ENCODE peak calls at places on chromosomes 2 and 18, in four cellular contexts. Z, O, X and L are unnamed samples.

GRCh38 chr2:167986223-167986622 is 261.2 kb downstream of the STK39 start:
- DNase-seq in O (no peak), X (no peak), Z (no peak), L (no peak)

GRCh38 chr18:62531078-62531477 is 8.3 kb downstream of the ZCCHC2 start:
- DNase-seq in O (no peak), Z (no peak), X (no peak), L (no peak)

GRCh38 chr2:236162804-236163482 is 5.2 kb downstream of the GBX2 start:
- DNase-seq in O (no peak), Z (no peak), X (no peak), L (no peak)

GRCh38 chr2:127128508-127128907 is 21.6 kb upstream of the BIN1 start:
- DNase-seq in O (no peak), X (no peak), Z (peak), L (peak)

GRCh38 chr2:241359481-241360045 is 3.5 kb downstream of the FARP2 start:
- DNase-seq in X (peak), Z (no peak), O (no peak), L (no peak)

GRCh38 chr2:107001964-107002696 is 116.2 kb upstream of the ST6GAL2 start:
- DNase-seq in Z (no peak), X (no peak), O (no peak), L (no peak)

GRCh38 chr18:40867452-40867851 is 1087.6 kb upstream of the PIK3C3 start:
- DNase-seq in Z (no peak), X (no peak), O (no peak), L (no peak)

GRCh38 chr2:36343601-36344000 is 12.0 kb upstream of the CRIM1 start:
- DNase-seq in X (no peak), Z (no peak), O (no peak), L (no peak)

GRCh38 chr2:23988371-23988770 is 21.5 kb upstream of the MFSD2B start:
- DNase-seq in X (peak), Z (no peak), O (no peak), L (no peak)

GRCh38 chr2:25219621-25220020 is 51.2 kb upstream of the POMC start:
- DNase-seq in O (no peak), Z (no peak), X (no peak), L (no peak)

GRCh38 chr2:118032169-118033013 is 18.5 kb upstream of the CCDC93 start:
- DNase-seq in Z (no peak), O (peak), X (peak), L (peak)

GRCh38 chr2:215460682-215461081 is 24.8 kb upstream of the FN1 start:
- DNase-seq in Z (no peak), O (no peak), X (peak), L (no peak)

DNA sequence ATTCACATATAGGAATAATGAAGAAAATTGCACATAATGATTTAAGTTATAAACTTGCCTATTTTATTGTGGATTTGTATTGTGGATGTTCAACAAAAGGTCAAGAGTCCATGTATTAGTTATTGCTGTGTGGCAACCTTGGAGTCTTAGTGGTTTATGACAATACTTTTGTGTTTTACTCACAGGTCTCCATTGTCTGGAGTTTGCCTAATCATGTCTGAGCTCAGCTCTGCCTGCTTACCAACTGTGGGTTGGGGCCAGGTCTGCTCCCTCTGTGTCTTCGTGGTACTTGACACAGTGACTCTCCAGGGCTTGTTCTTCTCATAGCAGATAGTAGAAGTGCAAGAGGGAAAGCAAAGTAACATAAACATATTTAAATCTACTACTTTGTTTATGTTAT is 382.5 kb downstream of the CBLN2 start:
- DNase-seq in Z (no peak), O (no peak), X (no peak), L (no peak)
- TF ChIP-seq FOXK2 in Z (no peak), O (no peak), X (no peak), L (no peak)

DNA sequence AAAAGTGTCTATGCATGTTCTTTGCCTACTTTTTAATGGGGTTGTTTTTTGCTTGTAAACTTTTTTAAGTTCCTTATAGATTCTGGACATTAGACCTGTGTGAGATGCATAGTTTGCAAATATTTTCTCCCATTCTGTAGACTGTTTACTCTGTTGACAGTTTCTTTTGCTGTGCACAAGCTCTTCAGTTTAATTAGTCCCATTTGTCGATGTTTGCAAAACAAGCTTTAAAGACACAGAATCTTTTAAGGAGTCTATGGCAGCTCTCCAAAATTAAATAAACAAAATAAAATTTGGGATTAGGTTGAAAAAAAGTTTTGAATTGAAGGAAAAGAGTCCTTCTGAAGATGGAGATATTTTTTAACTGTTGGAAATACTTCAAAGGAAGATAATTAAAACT is 88.7 kb downstream of the MAP3K20 start:
- DNase-seq in Z (no peak), X (no peak), O (no peak), L (no peak)
- TF ChIP-seq FOXK2 in Z (no peak), X (no peak), O (no peak), L (no peak)

DNA sequence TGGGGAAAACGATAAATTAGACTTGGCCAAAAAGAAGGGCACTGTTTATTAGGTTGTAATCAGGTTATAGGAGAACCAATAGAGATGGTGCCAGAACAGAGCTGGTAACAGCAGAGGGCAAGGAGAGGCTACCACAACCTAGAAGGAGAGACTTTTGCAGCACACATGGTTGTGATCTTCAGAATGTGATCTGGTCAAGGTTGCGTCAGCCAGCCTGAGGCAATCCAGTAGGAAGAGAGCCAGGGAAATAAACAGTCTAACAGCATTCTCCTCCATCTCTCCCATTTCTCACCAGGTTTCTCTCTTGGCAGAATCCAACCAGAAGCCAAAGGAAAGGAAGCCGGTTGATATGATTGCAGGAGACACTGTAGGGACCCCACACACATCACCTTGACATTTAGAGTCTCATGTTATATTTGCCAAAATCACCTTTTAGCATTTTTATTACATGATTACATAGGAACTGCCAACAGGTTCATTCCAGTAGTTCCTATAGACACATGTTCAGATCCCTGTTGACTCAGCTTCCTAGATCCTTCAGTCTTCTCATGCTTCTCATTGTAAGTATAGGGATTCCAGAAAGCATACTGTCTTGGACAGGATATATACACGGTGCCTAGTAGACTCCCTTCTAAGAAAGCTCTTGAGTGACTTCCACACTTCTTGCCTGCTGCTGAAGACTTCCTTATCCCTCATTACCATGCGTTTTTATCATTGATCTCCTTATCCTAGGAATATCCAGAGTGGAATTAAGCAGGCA is 17.6 kb upstream of the SPATS2L start:
- DNase-seq in Z (no peak), O (no peak), X (no peak), L (no peak)
- TF ChIP-seq FOXK2 in Z (no peak), O (no peak), X (no peak), L (no peak)

GRCh38 chr2:9558948-9559381 is 3.3 kb upstream of the ADAM17 start:
- DNase-seq in Z (no peak), X (no peak), O (no peak), L (no peak)
- TF ChIP-seq FOXK2 in Z (no peak), X (no peak), O (no peak), L (no peak)